ENCODE peak calls at places on chromosomes 1 and 21, in four cellular contexts. K, I, G and C are unnamed samples.

GRCh38 chr1:1958071-1958541 is 39.0 kb upstream of the TMEM52 start:
- DNase-seq in K (no peak), I (no peak), G (no peak), C (peak; percentile 20)

GRCh38 chr21:36126621-36127110 is 8.2 kb upstream of the CBR3 start:
- DNase-seq in K (no peak), I (no peak), G (no peak), C (no peak)

GRCh38 chr1:184052194-184052559 is 647 bp downstream of the TSEN15 start:
- DNase-seq in K (no peak), I (no peak), G (no peak), C (no peak)

GRCh38 chr21:28971171-28971570 is 21.5 kb downstream of the LTN1 start:
- DNase-seq in K (no peak), I (no peak), G (no peak), C (no peak)

GRCh38 chr1:245687636-245688535 is 533.1 kb downstream of the KIF26B start:
- DNase-seq in K (no peak), I (no peak), G (no peak), C (no peak)

GRCh38 chr1:196997428-196997827 is 20.1 kb downstream of the CFHR5 start:
- DNase-seq in K (no peak), I (no peak), G (no peak), C (no peak)

GRCh38 chr1:68958957-68959356 is 462.1 kb upstream of the DEPDC1 start:
- DNase-seq in K (no peak), I (no peak), G (no peak), C (no peak)

GRCh38 chr21:30839304-30839703 is 9.7 kb upstream of the KRTAP7-1 start:
- DNase-seq in K (no peak), I (no peak), G (no peak), C (no peak)

GRCh38 chr1:79255421-79255820 is 248.9 kb upstream of the ADGRL4 start:
- DNase-seq in K (no peak), I (no peak), G (no peak), C (no peak)

GRCh38 chr1:1440941-1441888 is 5.7 kb downstream of the VWA1 start:
- DNase-seq in K (no peak), I (no peak), G (no peak), C (peak; percentile 64)

GRCh38 chr21:25292396-25292795 is 314.9 kb downstream of the MRPL39 start:
- DNase-seq in K (no peak), I (no peak), G (no peak), C (no peak)

GRCh38 chr1:31748265-31748859 is 15.8 kb downstream of the ADGRB2 start:
- DNase-seq in K (no peak), I (no peak), G (no peak), C (no peak)

GRCh38 chr1:65769621-65770020 is 23.1 kb upstream of the PDE4B start:
- DNase-seq in K (no peak), I (no peak), G (no peak), C (no peak)

GRCh38 chr1:177959793-177960515 is 9.9 kb downstream of the SEC16B start:
- DNase-seq in K (no peak), I (no peak), G (no peak), C (no peak)

GRCh38 chr1:215547009-215547408 is 20.1 kb upstream of the KCTD3 start:
- DNase-seq in K (no peak), I (no peak), G (no peak), C (no peak)

GRCh38 chr1:106249365-106249764 is 807.1 kb upstream of the PRMT6 start:
- DNase-seq in K (no peak), I (no peak), G (no peak), C (no peak)

GRCh38 chr1:63947904-63948303 is 174.1 kb downstream of the ROR1 start:
- DNase-seq in K (no peak), I (no peak), G (no peak), C (no peak)

GRCh38 chr1:63946866-63947491 is 173.2 kb downstream of the ROR1 start:
- DNase-seq in K (no peak), I (no peak), G (peak; percentile 43), C (peak; percentile 74)

GRCh38 chr1:63949965-63950364 is 176.1 kb downstream of the ROR1 start:
- DNase-seq in K (peak; percentile 57), I (no peak), G (peak; percentile 31), C (no peak)

GRCh38 chr1:63954187-63954586 is 180.4 kb downstream of the ROR1 start:
- DNase-seq in K (no peak), I (no peak), G (no peak), C (no peak)

DNA sequence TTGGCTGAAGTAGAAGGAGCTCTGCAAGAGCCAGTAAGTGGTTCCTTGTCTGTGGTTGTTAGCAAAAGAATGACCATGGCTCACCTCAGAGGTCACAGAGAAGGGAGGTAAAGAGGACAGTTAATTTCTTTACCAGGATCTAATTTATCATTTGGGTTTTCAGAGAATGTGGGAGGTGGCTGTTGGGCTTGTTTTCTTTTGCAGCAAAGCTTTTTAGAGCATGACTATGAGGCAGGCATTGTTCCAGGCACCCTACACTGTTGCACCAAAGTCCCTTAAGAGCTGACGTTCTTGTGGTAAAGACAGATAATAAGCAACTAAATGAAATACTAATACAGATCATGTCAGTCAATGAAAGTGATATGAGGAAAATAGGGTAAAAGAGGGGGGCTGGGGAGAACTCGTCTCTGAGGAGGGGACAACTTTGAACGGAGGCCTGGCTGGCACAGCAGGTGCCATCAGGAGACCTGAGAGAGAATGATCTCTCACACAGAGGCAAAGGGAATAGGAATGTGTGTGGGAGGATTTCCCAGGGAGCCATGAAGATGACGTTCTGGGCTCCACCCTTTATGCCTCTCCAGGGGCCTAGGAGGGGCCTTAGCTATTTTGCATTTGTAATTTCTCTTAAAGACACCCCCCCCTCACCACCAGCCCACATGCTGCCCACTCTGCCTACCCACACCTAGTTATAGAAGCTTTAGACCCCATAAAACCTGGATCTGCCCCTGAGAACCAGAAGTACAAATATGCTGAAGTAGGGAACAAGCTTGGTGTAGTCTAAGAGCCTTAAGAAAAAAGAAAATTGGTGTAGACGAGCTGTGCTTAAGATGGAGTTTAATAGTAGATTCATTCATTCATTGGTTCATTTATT is 177.5 kb downstream of the ROR1 start:
- DNase-seq in K (no peak), I (no peak), G (no peak), C (no peak)
- H3K4me1 ChIP-seq in K (peaks cover 10% of the 10 kb centered on the region), I (no peaks in the 10 kb centered on the region), G (peaks cover 59% of the 10 kb centered on the region), C (peaks cover 11% of the 10 kb centered on the region)

GRCh38 chr1:116504308-116505156 is 66.3 kb downstream of the CD58 start:
- DNase-seq in K (no peak), I (peak; percentile 23), G (peak; percentile 54), C (peak; percentile 58)

GRCh38 chr1:116501041-116501869 is 69.6 kb downstream of the CD58 start:
- DNase-seq in K (no peak), I (no peak), G (no peak), C (no peak)

GRCh38 chr1:116501870-116502244 is 69.0 kb downstream of the CD58 start:
- DNase-seq in K (no peak), I (no peak), G (no peak), C (no peak)

GRCh38 chr1:116503535-116504307 is 67.1 kb downstream of the CD58 start:
- DNase-seq in K (no peak), I (no peak), G (no peak), C (no peak)

GRCh38 chr1:116502915-116503314 is 67.9 kb downstream of the CD58 start:
- DNase-seq in K (no peak), I (no peak), G (no peak), C (no peak)
- H3K27ac ChIP-seq in K (no peak overlapping the region), I (no peak overlapping the region), G (peak overlapping the region; percentile 67), C (no peak overlapping the region)

GRCh38 chr1:72724951-72725863 is 442.9 kb upstream of the NEGR1 start:
- DNase-seq in K (no peak), I (no peak), G (no peak), C (no peak)
- TF ChIP-seq CTCF in K (no peak), I (no peak), G (no peak), C (no peak)

DNA sequence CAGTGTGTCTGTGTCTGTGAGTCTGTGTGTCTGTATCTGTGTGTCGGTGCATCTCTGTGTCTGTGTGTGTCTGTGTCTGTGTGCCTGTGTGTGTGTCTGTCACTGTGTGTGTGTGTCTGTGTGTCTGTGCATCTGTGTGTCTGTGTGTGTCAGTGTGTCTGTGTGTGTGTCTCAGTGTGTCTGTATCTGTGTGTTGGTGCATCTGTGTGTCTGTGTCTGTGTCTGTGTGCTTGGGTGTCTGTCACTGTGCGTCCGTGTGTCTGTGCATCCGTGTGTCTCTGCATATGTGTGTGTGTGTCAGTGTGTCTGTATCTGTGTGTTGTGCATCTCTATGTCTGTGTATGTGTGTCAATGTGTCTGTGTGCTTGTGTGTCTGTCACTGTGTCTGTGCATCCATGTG is 44.7 kb upstream of the POFUT2 start:
- DNase-seq in K (peak; percentile 7), I (no peak), G (no peak), C (no peak)
- H3K4me1 ChIP-seq in K (peaks cover 7% of the 10 kb centered on the region), I (no peaks in the 10 kb centered on the region), G (peaks cover 9% of the 10 kb centered on the region), C (no peaks in the 10 kb centered on the region)

GRCh38 chr1:112902221-112902620 is 53.8 kb downstream of the SLC16A1 start:
- DNase-seq in K (no peak), I (no peak), G (no peak), C (no peak)

GRCh38 chr1:112906155-112906698 is 49.8 kb downstream of the SLC16A1 start:
- DNase-seq in K (no peak), I (no peak), G (no peak), C (no peak)

GRCh38 chr1:112905420-112906154 is 50.4 kb downstream of the SLC16A1 start:
- DNase-seq in K (no peak), I (peak; percentile 11), G (peak; percentile 63), C (no peak)

GRCh38 chr1:112904831-112905227 is 51.2 kb downstream of the SLC16A1 start:
- DNase-seq in K (no peak), I (no peak), G (no peak), C (no peak)

DNA sequence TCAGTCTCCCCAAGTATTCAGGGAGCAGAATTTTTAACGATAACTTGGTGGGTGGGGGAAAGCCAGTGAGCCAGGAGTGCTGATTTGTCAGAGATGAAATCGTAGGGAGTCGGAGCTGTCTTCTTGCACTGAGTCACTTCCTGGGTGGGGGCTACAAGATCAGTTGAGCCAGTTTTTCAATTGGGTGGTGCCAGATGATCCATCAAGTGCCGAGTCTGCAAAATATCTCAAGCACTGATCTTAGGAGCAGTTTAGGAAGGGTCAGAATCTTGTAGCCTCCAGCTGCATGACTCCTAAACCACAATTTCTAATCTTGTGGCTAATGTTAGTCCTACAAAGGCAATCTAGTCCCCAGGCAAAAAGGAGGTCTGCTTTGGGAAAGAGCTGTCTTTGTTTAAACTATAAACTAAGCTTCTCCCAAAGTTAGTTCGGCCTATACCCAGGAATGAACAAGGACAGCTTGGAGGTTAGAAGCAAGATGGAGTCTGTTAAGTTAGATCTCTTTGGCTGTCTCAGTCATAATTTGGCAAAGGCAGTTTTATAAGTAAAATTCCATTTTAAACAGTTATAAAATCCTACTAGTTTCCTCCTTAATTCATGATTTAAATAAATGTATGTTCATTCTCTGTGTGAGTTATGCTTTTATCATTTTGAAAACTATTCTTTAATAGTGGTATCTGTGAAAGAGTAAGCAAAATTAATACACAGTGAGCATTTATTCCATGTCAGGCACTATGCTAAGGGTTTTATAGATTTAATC is 51.7 kb downstream of the SLC16A1 start:
- DNase-seq in K (no peak), I (no peak), G (no peak), C (no peak)
- H3K27ac ChIP-seq in K (no peak overlapping the region), I (peak overlapping the region; percentile 50), G (peak overlapping the region; percentile 72), C (peak overlapping the region; percentile 0)

DNA sequence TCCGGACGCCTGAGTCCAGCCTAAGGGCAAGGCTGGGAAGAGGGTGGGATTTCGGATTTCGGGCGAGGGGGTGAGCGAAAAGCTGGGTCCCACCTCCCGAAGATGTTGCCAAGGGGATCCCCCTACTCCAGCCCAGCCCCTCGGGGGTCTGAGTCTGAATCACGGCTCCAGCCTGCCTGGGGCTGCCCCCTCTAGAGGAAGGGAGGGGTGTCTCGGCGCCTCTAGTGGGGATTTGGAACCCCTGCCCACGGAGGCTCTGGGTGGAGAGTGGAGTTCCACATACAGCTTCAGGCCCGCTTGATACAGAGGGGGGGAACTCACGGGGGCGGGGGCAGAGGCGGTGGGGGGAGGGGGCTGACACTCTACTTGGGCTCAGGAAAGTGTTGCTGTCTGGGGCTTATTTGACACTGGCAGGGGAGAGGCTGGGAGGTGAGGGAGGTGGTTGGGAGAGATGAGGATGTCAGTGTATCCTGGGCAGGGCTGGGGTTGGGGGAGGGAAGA is 686 bp downstream of the KIRREL1 start:
- DNase-seq in K (peak; percentile 59), I (no peak), G (no peak), C (peak; percentile 22)
- TF ChIP-seq CTCF in K (no peak), I (no peak), G (no peak), C (no peak)